ENCODE peak calls at places on chromosomes 6 and 20, in four cellular contexts. Q is lower lobe of right lung, O is HepG2, A is mesenchymal stem cell. K is an unnamed sample.

GRCh38 chr6:133778414-133778813 is 110.5 kb upstream of the TCF21 start:
- DNase-seq in O (no peak), Q (no peak), A (peak; percentile 83), K (no peak)

GRCh38 chr6:26360451-26361416 is 4.3 kb upstream of the BTN3A2 start:
- DNase-seq in A (no peak), O (no peak), Q (no peak), K (no peak)

GRCh38 chr20:33859157-33859695 is 48.1 kb downstream of the CHMP4B start:
- DNase-seq in O (peak; percentile 37), Q (peak; percentile 46), A (no peak), K (no peak)

GRCh38 chr20:17888044-17888443 is 80.5 kb downstream of the SNX5 start:
- DNase-seq in A (no peak), O (no peak), Q (no peak), K (no peak)

GRCh38 chr20:57695940-57696339 is 13.9 kb downstream of the PMEPA1 start:
- DNase-seq in A (no peak), O (no peak), Q (no peak), K (no peak)

GRCh38 chr6:118804091-118804490 is 89.9 kb upstream of the ASF1A start:
- DNase-seq in A (no peak), Q (no peak), O (no peak), K (no peak)

GRCh38 chr6:163943647-163944395 is 529.3 kb downstream of the QKI start:
- DNase-seq in Q (no peak), A (peak; percentile 24), O (no peak), K (no peak)

GRCh38 chr6:53888931-53889330 is 94.1 kb downstream of the LRRC1 start:
- DNase-seq in O (no peak), Q (no peak), A (peak; percentile 49), K (no peak)

GRCh38 chr6:4253604-4254211 is 118.3 kb upstream of the ECI2 start:
- DNase-seq in A (peak; percentile 82), O (peak; percentile 20), Q (no peak), K (no peak)

GRCh38 chr6:45377041-45377554 is 636 bp downstream of the SUPT3H start:
- DNase-seq in O (peak; percentile 23), Q (no peak), A (no peak), K (no peak)

GRCh38 chr20:36786246-36786645 is 12.7 kb upstream of the DSN1 start:
- DNase-seq in A (no peak), Q (no peak), O (no peak), K (no peak)

GRCh38 chr20:36785308-36785707 is 11.7 kb upstream of the DSN1 start:
- DNase-seq in A (no peak), Q (no peak), O (no peak), K (no peak)

GRCh38 chr20:36786663-36787062 is 13.1 kb upstream of the DSN1 start:
- DNase-seq in A (no peak), O (no peak), Q (no peak), K (no peak)

GRCh38 chr20:36784116-36784515 is 10.6 kb upstream of the DSN1 start:
- DNase-seq in O (no peak), Q (no peak), A (no peak), K (no peak)

DNA sequence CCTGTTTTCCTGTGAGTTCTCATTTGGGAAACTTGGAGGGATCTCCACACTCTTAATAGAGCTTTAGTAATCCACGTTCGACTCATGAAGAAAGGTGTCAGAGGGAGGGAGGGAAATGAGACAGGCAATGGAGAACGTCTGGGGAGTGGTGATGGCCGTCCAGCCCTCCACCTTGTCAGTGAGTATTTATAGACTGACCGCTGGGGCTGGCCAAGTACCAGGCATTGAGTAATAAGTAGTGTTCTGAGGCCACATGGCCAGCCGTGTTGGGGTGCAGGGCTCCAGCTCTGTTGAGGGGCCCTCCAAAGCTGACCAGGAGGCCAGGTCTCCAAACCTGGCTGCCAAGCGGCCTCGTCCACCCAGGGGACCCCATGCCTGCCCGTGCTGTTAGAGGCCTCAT is 11.3 kb upstream of the DSN1 start:
- DNase-seq in A (no peak), O (no peak), Q (no peak), K (no peak)
- H3K36me3 ChIP-seq in A (peaks cover 64% of the 10 kb centered on the region), O (peaks cover 33% of the 10 kb centered on the region), Q (peaks cover 56% of the 10 kb centered on the region), K (peaks cover 51% of the 10 kb centered on the region)

GRCh38 chr6:30171677-30172471 is 8.5 kb downstream of the TRIM15 start:
- DNase-seq in A (peak; percentile 30), Q (peak; percentile 65), O (no peak), K (no peak)
- H3K36me3 ChIP-seq in A (no peaks in the 10 kb centered on the region), Q (no peaks in the 10 kb centered on the region), O (peaks cover 48% of the 10 kb centered on the region), K (no peaks in the 10 kb centered on the region)

GRCh38 chr6:47265971-47266370 is 43.7 kb downstream of the TNFRSF21 start:
- DNase-seq in Q (no peak), A (no peak), O (no peak), K (no peak)
- H3K36me3 ChIP-seq in Q (no peaks in the 10 kb centered on the region), A (peaks cover 34% of the 10 kb centered on the region), O (peaks cover 83% of the 10 kb centered on the region), K (no peaks in the 10 kb centered on the region)

GRCh38 chr20:43900062-43900461 is 14.6 kb upstream of the TOX2 start:
- DNase-seq in Q (no peak), A (no peak), O (no peak), K (no peak)

GRCh38 chr20:43893930-43894329 is 20.7 kb upstream of the TOX2 start:
- DNase-seq in A (no peak), Q (no peak), O (no peak), K (no peak)

GRCh38 chr20:43895235-43895634 is 19.4 kb upstream of the TOX2 start:
- DNase-seq in O (no peak), A (no peak), Q (no peak), K (no peak)

GRCh38 chr20:43899274-43899878 is 15.3 kb upstream of the TOX2 start:
- DNase-seq in Q (no peak), A (no peak), O (no peak), K (no peak)

GRCh38 chr20:43894531-43894930 is 20.1 kb upstream of the TOX2 start:
- DNase-seq in A (no peak), O (no peak), Q (no peak), K (no peak)
- H3K36me3 ChIP-seq in A (no peaks in the 10 kb centered on the region), O (no peaks in the 10 kb centered on the region), Q (no peaks in the 10 kb centered on the region), K (no peaks in the 10 kb centered on the region)

GRCh38 chr6:52049252-52050050 is 38.0 kb downstream of the PKHD1 start:
- DNase-seq in A (peak; percentile 36), O (peak; percentile 33), Q (no peak), K (no peak)
- H3K36me3 ChIP-seq in A (no peaks in the 10 kb centered on the region), O (no peaks in the 10 kb centered on the region), Q (no peaks in the 10 kb centered on the region), K (no peaks in the 10 kb centered on the region)

DNA sequence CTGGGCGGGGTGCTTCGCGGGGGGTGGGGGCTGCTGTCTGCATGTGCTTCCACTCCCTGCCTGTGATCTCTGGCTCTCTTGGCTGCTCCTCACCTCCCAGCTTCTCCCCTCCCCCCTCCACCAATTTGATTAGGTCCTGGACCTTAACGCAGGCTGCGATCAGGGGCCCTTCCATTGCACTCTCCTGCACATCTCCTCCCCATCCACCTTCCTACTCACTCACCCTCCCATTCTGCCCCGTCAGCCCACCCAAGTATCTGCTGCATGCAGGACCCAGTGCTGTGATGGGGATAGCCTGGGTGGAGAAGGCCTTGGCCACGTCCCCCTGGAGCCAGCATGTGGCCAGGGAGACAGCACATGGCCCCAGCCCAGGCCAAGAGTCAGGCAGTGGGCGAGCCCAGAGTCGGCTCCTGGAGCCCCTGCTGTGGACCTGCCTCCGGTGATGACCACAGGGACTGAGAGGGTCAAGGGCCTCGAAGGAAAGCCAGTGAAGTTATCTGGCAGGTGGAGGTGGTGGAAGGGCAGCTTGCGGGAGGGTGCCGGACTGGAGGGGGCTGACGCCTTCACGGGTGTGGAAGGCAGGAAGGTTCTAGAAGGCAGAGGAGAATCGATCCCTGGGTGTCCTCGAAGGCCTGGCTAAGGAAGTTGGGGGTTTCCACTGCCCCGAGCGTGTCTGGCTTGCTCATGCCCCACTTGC is 40.7 kb downstream of the SRC start:
- DNase-seq in Q (peak; percentile 30), A (no peak), O (no peak), K (no peak)
- H3K36me3 ChIP-seq in Q (peaks cover 54% of the 10 kb centered on the region), A (peaks cover 42% of the 10 kb centered on the region), O (peaks cover 56% of the 10 kb centered on the region), K (peaks cover 39% of the 10 kb centered on the region)

GRCh38 chr6:42260424-42260888 is 42.8 kb upstream of the MRPS10 start:
- DNase-seq in Q (no peak), O (peak; percentile 44), A (peak; percentile 51), K (no peak)
- H3K36me3 ChIP-seq in Q (peaks cover 8% of the 10 kb centered on the region), O (no peaks in the 10 kb centered on the region), A (peaks cover 37% of the 10 kb centered on the region), K (peaks cover 31% of the 10 kb centered on the region)

DNA sequence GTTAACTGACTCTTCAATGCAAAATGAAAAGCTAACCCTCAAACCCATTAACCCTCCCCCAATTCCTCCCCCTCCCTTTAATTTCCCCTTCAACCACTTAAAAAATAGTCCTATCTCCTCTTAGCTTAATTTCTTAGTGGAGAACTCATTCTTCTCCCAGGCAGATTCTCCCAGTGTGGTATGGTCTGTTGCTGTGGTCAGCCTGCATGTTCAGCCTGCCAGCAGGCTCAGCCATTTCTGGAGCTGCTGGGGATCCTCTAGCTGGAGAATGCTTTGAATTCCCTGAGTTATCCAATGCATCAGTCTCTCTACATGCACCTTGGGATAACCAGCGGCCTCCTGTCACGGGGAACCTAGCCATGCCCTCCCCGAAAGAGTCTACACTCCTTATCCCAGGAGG is 375.4 kb upstream of the RSPO3 start:
- DNase-seq in Q (no peak), A (no peak), O (no peak), K (no peak)
- H3K36me3 ChIP-seq in Q (no peaks in the 10 kb centered on the region), A (no peaks in the 10 kb centered on the region), O (no peaks in the 10 kb centered on the region), K (no peaks in the 10 kb centered on the region)

DNA sequence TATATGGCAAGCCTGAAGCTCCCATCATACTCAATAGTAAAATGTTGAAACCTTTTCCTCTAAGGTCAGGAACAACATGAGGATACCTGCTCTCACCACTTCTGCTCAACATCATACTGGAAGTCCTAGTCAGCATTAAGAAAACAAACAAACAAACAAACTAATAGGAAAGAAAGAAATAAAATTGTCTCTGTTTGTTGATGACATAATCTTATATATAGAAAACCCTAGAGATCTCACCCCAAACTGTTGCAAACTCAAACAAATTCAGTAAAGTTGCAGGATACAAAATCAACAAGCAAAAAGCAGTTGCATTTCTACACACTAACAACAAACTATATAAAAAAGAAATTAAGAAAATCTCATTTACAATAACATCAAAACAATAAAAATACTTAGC is 20.5 kb downstream of the TTLL2 start:
- DNase-seq in Q (no peak), A (no peak), O (no peak), K (no peak)
- H3K36me3 ChIP-seq in Q (no peaks in the 10 kb centered on the region), A (no peaks in the 10 kb centered on the region), O (no peaks in the 10 kb centered on the region), K (no peaks in the 10 kb centered on the region)

GRCh38 chr6:43676962-43677606 is 10.5 kb downstream of the MRPS18A start:
- DNase-seq in A (no peak), O (no peak), Q (no peak), K (no peak)

GRCh38 chr6:43673444-43674063 is 14.0 kb downstream of the MRPS18A start:
- DNase-seq in Q (no peak), A (no peak), O (no peak), K (no peak)

GRCh38 chr6:43677759-43678158 is 9.8 kb downstream of the MRPS18A start:
- DNase-seq in A (no peak), O (no peak), Q (no peak), K (no peak)

GRCh38 chr6:43671801-43672690 is 15.5 kb downstream of the MRPS18A start:
- DNase-seq in Q (no peak), A (no peak), O (peak; percentile 88), K (no peak)

GRCh38 chr6:43674921-43675320 is 12.7 kb downstream of the MRPS18A start:
- DNase-seq in A (no peak), Q (no peak), O (no peak), K (no peak)
- H3K36me3 ChIP-seq in A (peaks cover 88% of the 10 kb centered on the region), Q (peaks cover 97% of the 10 kb centered on the region), O (peaks cover 79% of the 10 kb centered on the region), K (peaks cover 93% of the 10 kb centered on the region)

K was measured in suprapubic skin.